ENCODE peak calls at places on chromosomes 2 and 18, in ten cellular contexts. E is NCI-H748 treated with DMSO at 0.1 percent for 48 hours; M is MM.1S; Q is effector CD4-positive, alpha-beta T cell; I is A172; V is HEK293T; H is WTC11; P is endodermal cell; C is fibroblast of the aortic adventitia; W is kidney tubule cell. B is an unnamed sample.

GRCh38 chr2:171583566-171583965 is 61.3 kb downstream of the CYBRD1 start:
- DNase-seq in I (no peak), P (no peak), C (peak), V (no peak), W (no peak), E (no peak), H (no peak), Q (no peak), M (no peak), B (no peak)

GRCh38 chr18:74376523-74376922 is 60.9 kb downstream of the C18orf63 start:
- DNase-seq in M (no peak), E (no peak), C (no peak), Q (no peak), V (no peak), I (no peak), P (peak), H (no peak), W (no peak), B (no peak)

GRCh38 chr2:230411484-230412368 is 4.3 kb upstream of the SP100 start:
- DNase-seq in I (peak), V (peak), M (peak), W (peak), P (peak), H (peak), Q (peak), C (peak), E (peak), B (peak)

GRCh38 chr18:68072744-68073143 is 556.2 kb upstream of the DSEL start:
- DNase-seq in E (no peak), C (no peak), V (no peak), P (no peak), M (no peak), I (no peak), W (no peak), H (no peak), Q (no peak), B (no peak)

GRCh38 chr2:30957591-30957990 is 150.3 kb upstream of the CAPN13 start:
- DNase-seq in Q (no peak), I (no peak), H (no peak), W (peak), C (no peak), V (no peak), M (no peak), E (no peak), P (no peak), B (no peak)

GRCh38 chr2:109285244-109285651 is 156.2 kb downstream of the SH3RF3 start:
- DNase-seq in H (no peak), V (no peak), E (no peak), P (no peak), Q (no peak), W (peak), I (peak), M (no peak), C (peak), B (no peak)

GRCh38 chr2:207967121-207967520 is 58.2 kb downstream of the PLEKHM3 start:
- DNase-seq in Q (no peak), C (no peak), E (no peak), W (no peak), P (no peak), I (no peak), H (no peak), M (no peak), V (no peak), B (no peak)

GRCh38 chr2:25521665-25522387 is 151.6 kb downstream of the DTNB start:
- DNase-seq in I (peak), Q (peak), V (peak), M (peak), E (peak), C (peak), P (no peak), H (no peak), W (peak), B (no peak)

GRCh38 chr18:63299837-63300787 is 19.5 kb downstream of the BCL2 start:
- DNase-seq in I (no peak), W (peak), C (no peak), V (no peak), Q (no peak), P (no peak), H (no peak), M (no peak), E (no peak), B (no peak)

GRCh38 chr2:54704688-54705605 is 18.5 kb upstream of the EML6 start:
- DNase-seq in P (no peak), V (peak), E (peak), Q (no peak), C (peak), M (peak), W (peak), H (no peak), I (peak), B (no peak)

B was measured in H9.